ENCODE peak calls at places on chromosomes 1 and 21, in four cellular contexts. A is PC-3, P is tibial artery, S is GM18507. K is an unnamed sample.

GRCh38 chr1:163366555-163366954 is 44.8 kb downstream of the NUF2 start:
- DNase-seq in A (no peak), P (no peak), S (no peak), K (no peak)

GRCh38 chr1:222546548-222547259 is 1.2 kb downstream of the HHIPL2 start:
- DNase-seq in A (peak), P (no peak), S (no peak), K (peak)

GRCh38 chr1:111990878-111991760 is 1.7 kb upstream of the KCND3 start:
- DNase-seq in A (peak), P (peak), S (no peak), K (peak)

GRCh38 chr1:90522432-90522831 is 194.7 kb downstream of the BARHL2 start:
- DNase-seq in A (no peak), P (no peak), S (no peak), K (no peak)

GRCh38 chr1:219174672-219175564 is 1.2 kb downstream of the LYPLAL1 start:
- DNase-seq in A (peak), P (peak), S (no peak), K (peak)

GRCh38 chr1:16434501-16434900 is 2.7 kb downstream of the SPATA21 start:
- DNase-seq in A (no peak), P (no peak), S (no peak), K (peak)

GRCh38 chr1:117967900-117968299 is 38.4 kb downstream of the WDR3 start:
- DNase-seq in A (no peak), P (no peak), S (no peak), K (no peak)

GRCh38 chr1:52911541-52911940 is 10.0 kb downstream of the ECHDC2 start:
- DNase-seq in A (no peak), P (no peak), S (no peak), K (no peak)

GRCh38 chr1:54984126-54984842 is 3.9 kb downstream of the TMEM61 start:
- DNase-seq in A (no peak), P (no peak), S (no peak), K (no peak)

GRCh38 chr1:29837306-29837646 is 601.0 kb downstream of the PTPRU start:
- DNase-seq in A (no peak), P (no peak), S (no peak), K (no peak)

GRCh38 chr1:40404670-40405462 is 31.3 kb downstream of the SMAP2 start:
- DNase-seq in A (peak), P (no peak), S (no peak), K (peak)

GRCh38 chr21:34971656-34972055 is 77.4 kb downstream of the RUNX1 start:
- DNase-seq in A (no peak), P (no peak), S (no peak), K (no peak)

GRCh38 chr1:30523055-30524020 is 200.0 kb downstream of the MATN1 start:
- DNase-seq in A (peak), P (no peak), S (no peak), K (peak)

GRCh38 chr1:15152318-15153183 is 996 bp upstream of the TMEM51 start:
- DNase-seq in A (peak), P (peak), S (no peak), K (peak)

GRCh38 chr1:51284487-51284954 is 45.8 kb downstream of the TTC39A start:
- DNase-seq in A (no peak), P (no peak), S (no peak), K (no peak)

GRCh38 chr1:180927841-180928240 is 15.1 kb downstream of the KIAA1614 start:
- DNase-seq in A (no peak), P (no peak), S (no peak), K (peak)

GRCh38 chr1:39352881-39353280 is 138.6 kb upstream of the BMP8A start:
- DNase-seq in A (no peak), P (no peak), S (no peak), K (peak)

GRCh38 chr1:154975409-154976205 is 1.1 kb downstream of the CKS1B start:
- DNase-seq in A (no peak), P (no peak), S (no peak), K (peak)

GRCh38 chr1:162373541-162374375 is 2.9 kb downstream of the SPATA46 start:
- DNase-seq in A (peak), P (no peak), S (no peak), K (peak)

GRCh38 chr1:20717452-20718342 is at the start of gene KIF17:
- DNase-seq in A (peak), P (peak), S (peak), K (no peak)

GRCh38 chr1:100713636-100714035 is 5.9 kb upstream of the VCAM1 start:
- DNase-seq in A (peak), P (no peak), S (no peak), K (peak)

GRCh38 chr1:111754964-111755320 is 759 bp upstream of the DDX20 start:
- DNase-seq in A (peak), P (peak), S (peak), K (peak)

GRCh38 chr1:11740258-11741192 is 4.6 kb downstream of the AGTRAP start:
- DNase-seq in A (no peak), P (no peak), S (no peak), K (no peak)

GRCh38 chr1:203765029-203765837 is at the start of gene LAX1:
- DNase-seq in A (no peak), P (no peak), S (peak), K (no peak)

GRCh38 chr1:235910357-235911299 is 43.9 kb upstream of the LYST start:
- DNase-seq in A (peak), P (peak), S (no peak), K (peak)

GRCh38 chr1:4971666-4972065 is 317.3 kb downstream of the AJAP1 start:
- DNase-seq in A (no peak), P (no peak), S (no peak), K (no peak)

GRCh38 chr1:10680487-10680886 is 116.0 kb downstream of the CASZ1 start:
- DNase-seq in A (no peak), P (no peak), S (no peak), K (no peak)

GRCh38 chr1:35663434-35663833 is 22.1 kb upstream of the PSMB2 start:
- DNase-seq in A (no peak), P (no peak), S (no peak), K (no peak)

GRCh38 chr1:243264718-243265117 is 8.9 kb downstream of the SDCCAG8 start:
- DNase-seq in A (peak), P (no peak), S (no peak), K (peak)